ENCODE peak calls at places on chromosomes 13 and 19, in four cellular contexts. D, J, P and G are unnamed samples.

GRCh38 chr19:33064117-33064777 is 441 bp downstream of the RHPN2 start:
- DNase-seq in D (peak), J (no peak), P (no peak), G (no peak)

GRCh38 chr13:78777973-78778372 is 119.0 kb upstream of the OBI1 start:
- DNase-seq in D (no peak), J (no peak), P (no peak), G (no peak)

GRCh38 chr19:34985249-34986022 is 14.7 kb upstream of the GRAMD1A start:
- DNase-seq in D (peak), J (no peak), P (no peak), G (no peak)

GRCh38 chr13:101917833-101918755 is 465.6 kb downstream of the ITGBL1 start:
- DNase-seq in D (no peak), J (no peak), P (no peak), G (no peak)

GRCh38 chr19:58572818-58573657 is at the start of gene MZF1:
- DNase-seq in D (peak), J (peak), P (peak), G (peak)

GRCh38 chr19:49415102-49415809 is 8.0 kb downstream of the PTH2 start:
- DNase-seq in D (no peak), J (no peak), P (peak), G (no peak)

GRCh38 chr19:42232435-42232834 is 10.0 kb downstream of the GSK3A start:
- DNase-seq in D (no peak), J (no peak), P (no peak), G (no peak)

GRCh38 chr13:19601749-19602725 is 31.4 kb upstream of the MPHOSPH8 start:
- DNase-seq in D (peak), J (peak), P (peak), G (peak)

GRCh38 chr13:33026489-33027152 is 10.4 kb downstream of the KL start:
- DNase-seq in D (no peak), J (no peak), P (no peak), G (no peak)

GRCh38 chr19:17469371-17470203 is 737 bp upstream of the SLC27A1 start:
- DNase-seq in D (peak), J (peak), P (peak), G (peak)

GRCh38 chr13:87982436-87982835 is 311.3 kb downstream of the SLITRK5 start:
- DNase-seq in D (no peak), J (no peak), P (no peak), G (no peak)

GRCh38 chr19:41882568-41883462 is at the start of gene ARHGEF1:
- DNase-seq in D (peak), J (peak), P (peak), G (no peak)

GRCh38 chr19:58033741-58034475 is at the start of gene ZSCAN1:
- DNase-seq in D (peak), J (peak), P (no peak), G (peak)

GRCh38 chr13:68047889-68048288 is 817.8 kb upstream of the PCDH9 start:
- DNase-seq in D (no peak), J (no peak), P (no peak), G (no peak)

GRCh38 chr19:16338470-16339360 is 14.1 kb downstream of the KLF2 start:
- DNase-seq in D (peak), J (peak), P (peak), G (peak)

GRCh38 chr19:51020988-51021651 is 1.6 kb upstream of the KLK10 start:
- DNase-seq in D (no peak), J (no peak), P (peak), G (peak)

GRCh38 chr19:8148410-8149231 is 771 bp downstream of the FBN3 start:
- DNase-seq in D (peak), J (no peak), P (no peak), G (no peak)

GRCh38 chr13:95485518-95486144 is 66.9 kb upstream of the CLDN10 start:
- DNase-seq in D (no peak), J (no peak), P (no peak), G (no peak)

GRCh38 chr19:57465680-57466381 is 8.9 kb upstream of the VN1R1 start:
- DNase-seq in D (no peak), J (no peak), P (peak), G (no peak)

GRCh38 chr19:35143231-35143715 is at the start of gene FXYD7:
- DNase-seq in D (peak), J (no peak), P (no peak), G (no peak)

GRCh38 chr19:56309511-56310185 is 5.0 kb downstream of the ZSCAN5A start:
- DNase-seq in D (peak), J (peak), P (peak), G (peak)

GRCh38 chr19:843180-843835 is 2.5 kb downstream of the PRTN3 start:
- DNase-seq in D (no peak), J (no peak), P (peak), G (no peak)

GRCh38 chr19:2270572-2271515 is 11.1 kb downstream of the PEAK3 start:
- DNase-seq in D (peak), J (peak), P (peak), G (peak)

GRCh38 chr13:60759499-60759898 is 362.5 kb downstream of the TDRD3 start:
- DNase-seq in D (no peak), J (no peak), P (no peak), G (peak)

GRCh38 chr13:31807090-31807541 is 67.8 kb downstream of the RXFP2 start:
- DNase-seq in D (no peak), J (no peak), P (peak), G (peak)

GRCh38 chr19:11767633-11768133 is 883 bp downstream of the ZNF441 start:
- DNase-seq in D (peak), J (no peak), P (peak), G (no peak)

GRCh38 chr13:112453874-112454647 is 77.9 kb downstream of the SPACA7 start:
- DNase-seq in D (no peak), J (no peak), P (no peak), G (no peak)

GRCh38 chr19:54204767-54205468 is 4.3 kb downstream of the RPS9 start:
- DNase-seq in D (no peak), J (no peak), P (no peak), G (no peak)

GRCh38 chr13:23567792-23568480 is 2.3 kb upstream of the TNFRSF19 start:
- DNase-seq in D (no peak), J (no peak), P (no peak), G (no peak)

GRCh38 chr13:109166807-109167206 is 537.4 kb downstream of the MYO16 start:
- DNase-seq in D (no peak), J (no peak), P (no peak), G (no peak)

GRCh38 chr13:89066868-89067466 is 1395.8 kb downstream of the SLITRK5 start:
- DNase-seq in D (peak), J (no peak), P (peak), G (peak)

GRCh38 chr13:36919833-36920611 is at the start of gene SMAD9:
- DNase-seq in D (peak), J (no peak), P (peak), G (peak)

GRCh38 chr13:108551674-108552073 is 77.7 kb upstream of the MYO16 start:
- DNase-seq in D (no peak), J (no peak), P (no peak), G (peak)

GRCh38 chr19:18233224-18233825 is 7.1 kb upstream of the PDE4C start:
- DNase-seq in D (peak), J (peak), P (peak), G (no peak)